ENCODE peak calls at places on chromosomes 2 and 18, in four cellular contexts. E is RWPE1, O is AML-193, W is 8988T. B is an unnamed sample.

GRCh38 chr18:51425889-51426288 is 228.4 kb upstream of the MEX3C start:
- DNase-seq in O (no peak), W (no peak), E (no peak), B (no peak)

GRCh38 chr2:119407430-119408220 is 24.0 kb upstream of the TMEM37 start:
- DNase-seq in W (no peak), O (peak; percentile 34), E (peak; percentile 76), B (peak; percentile 29)

GRCh38 chr2:118834440-118834810 is 13.0 kb downstream of the EN1 start:
- DNase-seq in W (no peak), E (no peak), O (no peak), B (no peak)

GRCh38 chr2:236988690-236989639 is 96.7 kb upstream of the COPS8 start:
- DNase-seq in W (no peak), E (no peak), O (no peak), B (no peak)

GRCh38 chr2:190693533-190694226 is 44.8 kb downstream of the NAB1 start:
- DNase-seq in E (no peak), W (no peak), O (no peak), B (no peak)

GRCh38 chr2:104769096-104769495 is 84.8 kb upstream of the POU3F3 start:
- DNase-seq in O (no peak), W (no peak), E (peak; percentile 13), B (no peak)

GRCh38 chr2:96769816-96770215 is 9.1 kb downstream of the CNNM4 start:
- DNase-seq in W (no peak), O (no peak), E (no peak), B (peak; percentile 87)

GRCh38 chr2:233208382-233209116 is 42.9 kb upstream of the ATG16L1 start:
- DNase-seq in W (no peak), E (peak; percentile 36), O (no peak), B (no peak)

GRCh38 chr2:44638649-44639048 is 276.9 kb downstream of the CAMKMT start:
- DNase-seq in W (no peak), O (no peak), E (no peak), B (no peak)

GRCh38 chr2:30798536-30798991 is 8.7 kb downstream of the CAPN13 start:
- DNase-seq in O (no peak), E (no peak), W (no peak), B (no peak)

GRCh38 chr2:102100371-102101096 is 42.0 kb upstream of the IL1R1 start:
- DNase-seq in W (no peak), O (no peak), E (no peak), B (no peak)

GRCh38 chr2:45220227-45220626 is 211.0 kb upstream of the SIX2 start:
- DNase-seq in W (no peak), O (no peak), E (no peak), B (no peak)

GRCh38 chr18:9869713-9870430 is 15.9 kb upstream of the TXNDC2 start:
- DNase-seq in O (peak; percentile 88), E (peak; percentile 72), W (no peak), B (no peak)

GRCh38 chr2:213147550-213147949 is 3.9 kb downstream of the IKZF2 start:
- DNase-seq in E (no peak), O (no peak), W (no peak), B (no peak)

GRCh38 chr2:10497797-10498251 is 49.7 kb upstream of the ODC1 start:
- DNase-seq in W (peak; percentile 86), O (no peak), E (peak; percentile 91), B (peak; percentile 76)

GRCh38 chr2:9249036-9249800 is 42.6 kb downstream of the ASAP2 start:
- DNase-seq in O (no peak), E (peak; percentile 67), W (no peak), B (peak; percentile 39)

GRCh38 chr2:201532686-201533304 is 81.3 kb downstream of the STRADB start:
- DNase-seq in W (no peak), O (no peak), E (peak; percentile 25), B (no peak)

GRCh38 chr2:29583548-29584121 is 337.8 kb downstream of the ALK start:
- DNase-seq in O (no peak), W (no peak), E (no peak), B (no peak)

GRCh38 chr2:55482186-55482945 is 37.2 kb upstream of the CFAP36 start:
- DNase-seq in O (no peak), W (no peak), E (no peak), B (no peak)

GRCh38 chr2:168742258-168742932 is 60.0 kb upstream of the NOSTRIN start:
- DNase-seq in W (no peak), E (no peak), O (no peak), B (no peak)

GRCh38 chr2:160269365-160269764 is 69.3 kb upstream of the ITGB6 start:
- DNase-seq in O (no peak), E (no peak), W (no peak), B (no peak)

GRCh38 chr2:45259144-45259543 is 249.9 kb upstream of the SIX2 start:
- DNase-seq in W (no peak), E (no peak), O (no peak), B (no peak)

GRCh38 chr2:175004980-175005832 is at the start of gene CHN1:
- DNase-seq in O (no peak), W (peak; percentile 77), E (peak; percentile 45), B (peak; percentile 19)

GRCh38 chr2:202184557-202184956 is 53.8 kb downstream of the SUMO1 start:
- DNase-seq in E (no peak), O (no peak), W (no peak), B (no peak)

GRCh38 chr18:35389095-35389618 is 12.0 kb upstream of the ZNF396 start:
- DNase-seq in O (no peak), W (no peak), E (no peak), B (no peak)

GRCh38 chr18:48454146-48454796 is 45.1 kb upstream of the ZBTB7C start:
- DNase-seq in W (no peak), E (no peak), O (no peak), B (no peak)

GRCh38 chr18:51867767-51868166 is 472.2 kb upstream of the DCC start:
- DNase-seq in O (no peak), E (no peak), W (no peak), B (no peak)

GRCh38 chr18:28181616-28182015 is 4.7 kb upstream of the CDH2 start:
- DNase-seq in E (no peak), O (no peak), W (no peak), B (no peak)

GRCh38 chr18:78875268-78875997 is 104.2 kb upstream of the SALL3 start:
- DNase-seq in W (no peak), E (peak; percentile 5), O (peak; percentile 38), B (peak; percentile 39)

GRCh38 chr2:232348936-232349335 is 29.6 kb upstream of the ALPP start:
- DNase-seq in W (no peak), E (no peak), O (no peak), B (no peak)

GRCh38 chr2:191917967-191918651 is 71.2 kb upstream of the CAVIN2 start:
- DNase-seq in O (no peak), E (no peak), W (no peak), B (no peak)